ENCODE peak calls at places on chromosomes 11 and 22, in six cellular contexts. One of them, this sample, is unnamed.

GRCh38 chr22:41308544-41308947 is 7.2 kb downstream of the ZC3H7B start:
- DNase-seq in lung: no peak
- DNase-seq in CD8-positive, alpha-beta T cell: no peak
- DNase-seq in foreskin keratinocyte: no peak
- DNase-seq in prostate gland: no peak
- DNase-seq in pancreas: no peak
- DNase-seq in this sample: no peak

GRCh38 chr22:17910561-17911311 is 113.6 kb downstream of the MICAL3 start:
- DNase-seq in lung: no peak
- DNase-seq in CD8-positive, alpha-beta T cell: no peak
- DNase-seq in foreskin keratinocyte: peak
- DNase-seq in prostate gland: peak
- DNase-seq in pancreas: peak
- DNase-seq in this sample: peak

GRCh38 chr22:22463855-22464540 is 44.5 kb downstream of the ZNF280B start:
- DNase-seq in lung: peak
- DNase-seq in CD8-positive, alpha-beta T cell: peak
- DNase-seq in foreskin keratinocyte: no peak
- DNase-seq in prostate gland: peak
- DNase-seq in pancreas: peak
- DNase-seq in this sample: peak

GRCh38 chr22:20449819-20450550 is 12.4 kb upstream of the SCARF2 start:
- DNase-seq in lung: no peak
- DNase-seq in CD8-positive, alpha-beta T cell: no peak
- DNase-seq in foreskin keratinocyte: no peak
- DNase-seq in prostate gland: no peak
- DNase-seq in pancreas: no peak
- DNase-seq in this sample: no peak

GRCh38 chr11:10893713-10894112 is 35.9 kb upstream of the ZBED5 start:
- DNase-seq in lung: no peak
- DNase-seq in CD8-positive, alpha-beta T cell: no peak
- DNase-seq in foreskin keratinocyte: no peak
- DNase-seq in prostate gland: no peak
- DNase-seq in pancreas: no peak
- DNase-seq in this sample: no peak

GRCh38 chr22:37880668-37881440 is 25.2 kb upstream of the MICALL1 start:
- DNase-seq in lung: no peak
- DNase-seq in CD8-positive, alpha-beta T cell: no peak
- DNase-seq in foreskin keratinocyte: no peak
- DNase-seq in prostate gland: no peak
- DNase-seq in pancreas: no peak
- DNase-seq in this sample: no peak

GRCh38 chr11:118530180-118530682 is 761 bp upstream of the TMEM25 start:
- DNase-seq in lung: no peak
- DNase-seq in CD8-positive, alpha-beta T cell: no peak
- DNase-seq in foreskin keratinocyte: no peak
- DNase-seq in prostate gland: peak
- DNase-seq in pancreas: peak
- DNase-seq in this sample: no peak

GRCh38 chr11:5808500-5809121 is at the start of gene OR52N2:
- DNase-seq in lung: peak
- DNase-seq in CD8-positive, alpha-beta T cell: peak
- DNase-seq in foreskin keratinocyte: no peak
- DNase-seq in prostate gland: peak
- DNase-seq in pancreas: peak
- DNase-seq in this sample: peak

GRCh38 chr11:74519719-74520118 is 26.2 kb upstream of the LIPT2 start:
- DNase-seq in lung: no peak
- DNase-seq in CD8-positive, alpha-beta T cell: no peak
- DNase-seq in foreskin keratinocyte: no peak
- DNase-seq in prostate gland: no peak
- DNase-seq in pancreas: no peak
- DNase-seq in this sample: no peak

GRCh38 chr22:30423296-30423958 is 2.1 kb upstream of the MTFP1 start:
- DNase-seq in lung: peak
- DNase-seq in CD8-positive, alpha-beta T cell: peak
- DNase-seq in foreskin keratinocyte: peak
- DNase-seq in prostate gland: peak
- DNase-seq in pancreas: no peak
- DNase-seq in this sample: no peak

GRCh38 chr22:38730411-38730871 is 24.7 kb downstream of the GTPBP1 start:
- DNase-seq in lung: no peak
- DNase-seq in CD8-positive, alpha-beta T cell: no peak
- DNase-seq in foreskin keratinocyte: no peak
- DNase-seq in prostate gland: no peak
- DNase-seq in pancreas: no peak
- DNase-seq in this sample: no peak

GRCh38 chr11:76888989-76889388 is 28.3 kb downstream of the ACER3 start:
- DNase-seq in lung: no peak
- DNase-seq in CD8-positive, alpha-beta T cell: no peak
- DNase-seq in foreskin keratinocyte: no peak
- DNase-seq in prostate gland: no peak
- DNase-seq in pancreas: no peak
- DNase-seq in this sample: no peak

GRCh38 chr22:24142241-24142640 is 39.0 kb upstream of the SUSD2 start:
- DNase-seq in lung: no peak
- DNase-seq in CD8-positive, alpha-beta T cell: no peak
- DNase-seq in foreskin keratinocyte: no peak
- DNase-seq in prostate gland: no peak
- DNase-seq in pancreas: no peak
- DNase-seq in this sample: no peak

GRCh38 chr22:21898354-21898896 is 31.0 kb upstream of the MAPK1 start:
- DNase-seq in lung: no peak
- DNase-seq in CD8-positive, alpha-beta T cell: no peak
- DNase-seq in foreskin keratinocyte: no peak
- DNase-seq in prostate gland: no peak
- DNase-seq in pancreas: no peak
- DNase-seq in this sample: no peak

GRCh38 chr11:93846411-93846810 is 4.0 kb downstream of the VSTM5 start:
- DNase-seq in lung: no peak
- DNase-seq in CD8-positive, alpha-beta T cell: no peak
- DNase-seq in foreskin keratinocyte: no peak
- DNase-seq in prostate gland: no peak
- DNase-seq in pancreas: no peak
- DNase-seq in this sample: no peak

GRCh38 chr11:11691296-11692141 is 69.7 kb upstream of the GALNT18 start:
- DNase-seq in lung: no peak
- DNase-seq in CD8-positive, alpha-beta T cell: no peak
- DNase-seq in foreskin keratinocyte: no peak
- DNase-seq in prostate gland: no peak
- DNase-seq in pancreas: no peak
- DNase-seq in this sample: peak

GRCh38 chr22:48937032-48937639 is 890.5 kb downstream of the BRD1 start:
- DNase-seq in lung: no peak
- DNase-seq in CD8-positive, alpha-beta T cell: no peak
- DNase-seq in foreskin keratinocyte: no peak
- DNase-seq in prostate gland: no peak
- DNase-seq in pancreas: no peak
- DNase-seq in this sample: no peak

GRCh38 chr22:37334461-37334858 is 52.2 kb downstream of the CYTH4 start:
- DNase-seq in lung: no peak
- DNase-seq in CD8-positive, alpha-beta T cell: no peak
- DNase-seq in foreskin keratinocyte: no peak
- DNase-seq in prostate gland: no peak
- DNase-seq in pancreas: no peak
- DNase-seq in this sample: no peak

GRCh38 chr11:117226388-117227385 is 5.2 kb downstream of the PCSK7 start:
- DNase-seq in lung: no peak
- DNase-seq in CD8-positive, alpha-beta T cell: peak
- DNase-seq in foreskin keratinocyte: no peak
- DNase-seq in prostate gland: peak
- DNase-seq in pancreas: peak
- DNase-seq in this sample: peak

GRCh38 chr11:36356201-36356600 is 60.1 kb downstream of the PRR5L start:
- DNase-seq in lung: no peak
- DNase-seq in CD8-positive, alpha-beta T cell: no peak
- DNase-seq in foreskin keratinocyte: no peak
- DNase-seq in prostate gland: no peak
- DNase-seq in pancreas: no peak
- DNase-seq in this sample: no peak

GRCh38 chr22:43537019-43537585 is 125.3 kb downstream of the MPPED1 start:
- DNase-seq in lung: no peak
- DNase-seq in CD8-positive, alpha-beta T cell: no peak
- DNase-seq in foreskin keratinocyte: no peak
- DNase-seq in prostate gland: no peak
- DNase-seq in pancreas: no peak
- DNase-seq in this sample: no peak
- TF ChIP-seq CTCF in lung: no peak
- TF ChIP-seq CTCF in CD8-positive, alpha-beta T cell: no peak
- TF ChIP-seq CTCF in foreskin keratinocyte: peak
- TF ChIP-seq CTCF in prostate gland: no peak
- TF ChIP-seq CTCF in pancreas: no peak
- TF ChIP-seq CTCF in this sample: peak

GRCh38 chr22:26038365-26038764 is 130.9 kb upstream of the SEZ6L start:
- DNase-seq in lung: no peak
- DNase-seq in CD8-positive, alpha-beta T cell: no peak
- DNase-seq in foreskin keratinocyte: no peak
- DNase-seq in prostate gland: no peak
- DNase-seq in pancreas: no peak
- DNase-seq in this sample: no peak

GRCh38 chr22:26031641-26032040 is 137.6 kb upstream of the SEZ6L start:
- DNase-seq in lung: no peak
- DNase-seq in CD8-positive, alpha-beta T cell: no peak
- DNase-seq in foreskin keratinocyte: no peak
- DNase-seq in prostate gland: no peak
- DNase-seq in pancreas: no peak
- DNase-seq in this sample: no peak

GRCh38 chr22:26033586-26033985 is 135.7 kb upstream of the SEZ6L start:
- DNase-seq in lung: no peak
- DNase-seq in CD8-positive, alpha-beta T cell: no peak
- DNase-seq in foreskin keratinocyte: no peak
- DNase-seq in prostate gland: no peak
- DNase-seq in pancreas: no peak
- DNase-seq in this sample: no peak

GRCh38 chr22:26033071-26033470 is 136.2 kb upstream of the SEZ6L start:
- DNase-seq in lung: no peak
- DNase-seq in CD8-positive, alpha-beta T cell: no peak
- DNase-seq in foreskin keratinocyte: no peak
- DNase-seq in prostate gland: no peak
- DNase-seq in pancreas: no peak
- DNase-seq in this sample: no peak

DNA sequence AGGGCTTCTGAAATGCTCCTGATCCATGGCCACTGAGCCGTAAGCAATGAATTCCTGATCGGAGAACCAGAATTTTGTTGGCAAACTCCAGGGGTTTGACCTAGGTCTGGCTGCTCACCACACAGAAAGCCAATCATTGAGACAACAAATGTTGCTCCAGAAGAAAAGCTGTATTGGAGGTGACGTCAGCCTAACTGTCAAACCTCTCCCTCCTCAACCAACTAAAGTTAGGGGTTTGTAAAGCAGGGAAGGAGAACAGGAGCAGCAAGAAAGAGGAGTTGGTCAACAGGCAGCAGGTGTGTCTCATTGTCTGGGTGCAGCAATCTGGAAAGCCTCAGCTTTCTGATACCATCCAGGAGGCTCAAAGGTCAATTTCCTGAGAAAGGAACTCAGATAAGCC is 133.7 kb upstream of the SEZ6L start:
- DNase-seq in lung: no peak
- DNase-seq in CD8-positive, alpha-beta T cell: no peak
- DNase-seq in foreskin keratinocyte: no peak
- DNase-seq in prostate gland: no peak
- DNase-seq in pancreas: no peak
- DNase-seq in this sample: no peak
- TF ChIP-seq CTCF in lung: no peak
- TF ChIP-seq CTCF in CD8-positive, alpha-beta T cell: no peak
- TF ChIP-seq CTCF in foreskin keratinocyte: no peak
- TF ChIP-seq CTCF in prostate gland: no peak
- TF ChIP-seq CTCF in pancreas: no peak
- TF ChIP-seq CTCF in this sample: no peak

GRCh38 chr11:86214710-86215109 is 29.8 kb upstream of the EED start:
- DNase-seq in lung: no peak
- DNase-seq in CD8-positive, alpha-beta T cell: no peak
- DNase-seq in foreskin keratinocyte: no peak
- DNase-seq in prostate gland: no peak
- DNase-seq in pancreas: no peak
- DNase-seq in this sample: no peak

GRCh38 chr11:86222081-86222480 is 22.5 kb upstream of the EED start:
- DNase-seq in lung: no peak
- DNase-seq in CD8-positive, alpha-beta T cell: no peak
- DNase-seq in foreskin keratinocyte: no peak
- DNase-seq in prostate gland: no peak
- DNase-seq in pancreas: no peak
- DNase-seq in this sample: no peak

GRCh38 chr11:86220654-86221053 is 23.9 kb upstream of the EED start:
- DNase-seq in lung: no peak
- DNase-seq in CD8-positive, alpha-beta T cell: no peak
- DNase-seq in foreskin keratinocyte: no peak
- DNase-seq in prostate gland: no peak
- DNase-seq in pancreas: no peak
- DNase-seq in this sample: no peak

GRCh38 chr11:86218125-86219081 is 26.1 kb upstream of the EED start:
- DNase-seq in lung: peak
- DNase-seq in CD8-positive, alpha-beta T cell: peak
- DNase-seq in foreskin keratinocyte: no peak
- DNase-seq in prostate gland: peak
- DNase-seq in pancreas: peak
- DNase-seq in this sample: peak

DNA sequence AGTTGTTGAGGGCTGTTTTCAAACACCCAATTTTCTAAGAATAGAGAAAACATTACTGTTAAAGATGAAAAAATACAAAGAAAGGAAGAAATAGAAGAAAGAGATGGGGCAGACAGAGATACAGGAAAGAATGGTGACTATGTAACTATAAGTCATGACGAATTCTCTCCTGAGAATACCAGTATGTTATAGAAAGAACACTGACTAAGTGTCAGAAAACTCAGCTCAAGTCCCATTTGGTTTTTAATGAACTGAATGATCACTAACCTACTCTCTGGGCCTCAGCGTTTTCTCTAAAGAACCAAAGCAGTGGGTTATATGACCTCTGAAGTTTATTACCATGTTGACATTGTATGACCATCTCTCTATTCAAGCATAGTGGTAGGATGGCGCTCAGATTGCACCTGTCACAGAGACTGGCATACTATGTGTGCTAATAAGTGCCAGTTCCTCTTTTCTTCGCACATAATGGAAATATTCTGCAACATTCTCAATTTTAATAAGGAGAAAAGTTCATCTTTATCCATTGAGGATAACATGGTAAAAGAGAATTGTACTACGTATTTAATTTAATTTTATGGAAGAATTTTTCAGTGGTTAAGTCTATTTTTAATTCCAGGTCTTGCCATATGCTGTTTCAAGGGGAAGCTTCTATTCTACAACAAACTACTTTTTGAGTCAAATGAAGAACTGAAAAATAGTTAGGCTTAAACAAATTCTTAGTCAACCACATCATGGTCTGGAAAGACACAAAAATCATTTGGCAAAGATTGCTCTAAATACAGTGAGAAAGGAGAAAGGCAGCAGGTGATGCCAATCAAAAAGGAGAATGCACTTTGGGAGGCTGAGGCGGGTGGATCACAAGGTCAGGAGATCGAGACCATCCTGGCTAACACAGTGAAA is 25.0 kb upstream of the EED start:
- DNase-seq in lung: no peak
- DNase-seq in CD8-positive, alpha-beta T cell: no peak
- DNase-seq in foreskin keratinocyte: no peak
- DNase-seq in prostate gland: no peak
- DNase-seq in pancreas: no peak
- DNase-seq in this sample: no peak
- TF ChIP-seq CTCF in lung: no peak
- TF ChIP-seq CTCF in CD8-positive, alpha-beta T cell: no peak
- TF ChIP-seq CTCF in foreskin keratinocyte: no peak
- TF ChIP-seq CTCF in prostate gland: no peak
- TF ChIP-seq CTCF in pancreas: no peak
- TF ChIP-seq CTCF in this sample: no peak

GRCh38 chr11:94975599-94975998 is 2.1 kb downstream of the KDM4D start:
- DNase-seq in lung: no peak
- DNase-seq in CD8-positive, alpha-beta T cell: no peak
- DNase-seq in foreskin keratinocyte: no peak
- DNase-seq in prostate gland: no peak
- DNase-seq in pancreas: no peak
- DNase-seq in this sample: no peak
- TF ChIP-seq CTCF in lung: no peak
- TF ChIP-seq CTCF in CD8-positive, alpha-beta T cell: no peak
- TF ChIP-seq CTCF in foreskin keratinocyte: no peak
- TF ChIP-seq CTCF in prostate gland: no peak
- TF ChIP-seq CTCF in pancreas: no peak
- TF ChIP-seq CTCF in this sample: no peak